ENCODE peak calls at places on chromosomes 12 and 14, in four cellular contexts. F is Karpas-422, D is IMR-90, W is fibroblast of lung. V is an unnamed sample.

GRCh38 chr14:80519002-80519401 is 307.7 kb upstream of the DIO2 start:
- DNase-seq in F (no peak), D (no peak), W (no peak), V (no peak)

GRCh38 chr12:45130881-45131281 is 80.0 kb upstream of the DBX2 start:
- DNase-seq in F (peak; percentile 80), D (peak; percentile 63), W (peak; percentile 69), V (no peak)

GRCh38 chr14:62181591-62181990 is 419.4 kb downstream of the SNAPC1 start:
- DNase-seq in F (no peak), D (no peak), W (no peak), V (no peak)

GRCh38 chr12:131082795-131083194 is 129.1 kb downstream of the ADGRD1 start:
- DNase-seq in F (no peak), D (no peak), W (no peak), V (no peak)

GRCh38 chr14:75979071-75979571 is 2.7 kb downstream of the TGFB3 start:
- DNase-seq in F (peak; percentile 60), D (peak; percentile 38), W (peak; percentile 57), V (no peak)

GRCh38 chr12:89863332-89863938 is 154.8 kb upstream of the ATP2B1 start:
- DNase-seq in F (peak; percentile 55), D (no peak), W (no peak), V (peak; percentile 54)

GRCh38 chr14:77985235-77985634 is 184.9 kb upstream of the NRXN3 start:
- DNase-seq in F (no peak), D (no peak), W (peak; percentile 4), V (no peak)

GRCh38 chr12:121955258-121956040 is 37.1 kb downstream of the CFAP251 start:
- DNase-seq in F (peak; percentile 86), D (peak; percentile 41), W (peak; percentile 52), V (no peak)

GRCh38 chr12:106919910-106920544 is 35.7 kb upstream of the TMEM263 start:
- DNase-seq in F (peak; percentile 82), D (peak; percentile 63), W (peak; percentile 77), V (no peak)

GRCh38 chr12:101875112-101875961 is 2.0 kb upstream of the DRAM1 start:
- DNase-seq in F (no peak), D (peak; percentile 42), W (no peak), V (no peak)

GRCh38 chr12:123149828-123150272 is 1.0 kb downstream of the PITPNM2 start:
- DNase-seq in F (no peak), D (no peak), W (no peak), V (no peak)

GRCh38 chr12:57886590-57887363 is 40.2 kb upstream of the CTDSP2 start:
- DNase-seq in F (no peak), D (no peak), W (no peak), V (no peak)

GRCh38 chr12:27705263-27705662 is 5.4 kb upstream of the MRPS35 start:
- DNase-seq in F (peak; percentile 63), D (no peak), W (no peak), V (no peak)

GRCh38 chr12:69639400-69640016 is 28.8 kb upstream of the LRRC10 start:
- DNase-seq in F (peak; percentile 91), D (peak; percentile 67), W (peak; percentile 71), V (peak; percentile 46)

GRCh38 chr12:64585085-64585484 is 25.2 kb upstream of the RASSF3 start:
- DNase-seq in F (no peak), D (no peak), W (no peak), V (no peak)

GRCh38 chr12:60539592-60539991 is 943.8 kb downstream of the SLC16A7 start:
- DNase-seq in F (no peak), D (no peak), W (peak; percentile 67), V (no peak)

GRCh38 chr14:39229222-39229543 is 4.5 kb upstream of the MIA2 start:
- DNase-seq in F (no peak), D (peak; percentile 7), W (no peak), V (peak; percentile 18)

GRCh38 chr14:20631821-20632389 is 9.6 kb downstream of the OR6S1 start:
- DNase-seq in F (no peak), D (peak; percentile 56), W (peak; percentile 53), V (no peak)

GRCh38 chr12:89417246-89417977 is 65.1 kb upstream of the DUSP6 start:
- DNase-seq in F (no peak), D (peak; percentile 64), W (peak; percentile 54), V (no peak)

GRCh38 chr12:108637222-108637621 is 3.5 kb upstream of the SELPLG start:
- DNase-seq in F (no peak), D (no peak), W (no peak), V (no peak)

GRCh38 chr14:49999216-49999761 is 106.4 kb downstream of the ARF6 start:
- DNase-seq in F (peak; percentile 70), D (peak; percentile 88), W (peak; percentile 69), V (peak; percentile 91)

GRCh38 chr12:104218935-104219334 is 3.4 kb downstream of the TXNRD1 start:
- DNase-seq in F (no peak), D (peak; percentile 74), W (peak; percentile 45), V (no peak)

DNA sequence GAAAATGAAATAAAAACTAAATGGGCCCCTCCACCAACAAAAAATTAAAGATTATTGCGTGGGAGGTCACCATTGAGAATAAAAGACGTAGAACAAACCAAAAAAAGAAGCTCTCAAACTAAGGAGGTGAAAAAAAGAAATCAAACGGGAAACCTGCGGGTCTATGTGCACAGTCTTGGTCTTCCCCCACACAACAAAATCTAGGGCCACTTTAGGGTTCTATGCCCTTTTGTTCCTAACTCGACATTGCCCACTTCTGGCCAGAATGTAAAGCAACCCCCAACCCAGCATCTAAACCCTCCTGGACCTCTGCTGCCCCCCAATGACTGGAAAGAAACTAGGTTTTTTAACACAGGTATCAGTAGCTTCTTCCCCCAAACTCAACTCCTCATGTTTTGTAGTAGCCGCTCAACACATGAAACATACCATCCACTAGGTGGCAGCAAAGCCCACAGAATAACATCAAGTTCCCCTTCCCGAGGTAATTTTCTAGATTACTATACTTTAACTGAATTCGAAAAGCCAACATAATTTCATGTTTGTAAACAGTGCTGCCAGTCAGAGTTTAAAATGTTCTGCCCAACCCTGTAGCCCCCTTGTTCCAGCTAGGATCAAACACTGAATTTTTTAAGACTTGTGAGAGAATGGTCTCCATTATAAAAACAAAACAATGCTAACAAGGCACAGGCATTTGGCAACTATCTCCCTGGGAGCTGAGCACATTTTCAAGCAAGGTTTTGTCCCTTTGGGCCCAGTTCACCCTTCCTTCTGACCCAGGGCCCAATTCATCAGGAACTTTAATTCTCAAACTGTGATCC is 18.7 kb downstream of the DAD1 start:
- DNase-seq in F (peak; percentile 96), D (peak; percentile 82), W (peak; percentile 88), V (peak; percentile 82)
- H3K4me1 ChIP-seq in F (peaks cover 20% of the 10 kb centered on the region), D (peaks cover 8% of the 10 kb centered on the region), W (no peaks in the 10 kb centered on the region), V (peaks cover 56% of the 10 kb centered on the region)

GRCh38 chr12:2495452-2496112 is 299.2 kb upstream of the FKBP4 start:
- DNase-seq in F (no peak), D (no peak), W (no peak), V (no peak)
- H3K4me1 ChIP-seq in F (no peaks in the 10 kb centered on the region), D (no peaks in the 10 kb centered on the region), W (no peaks in the 10 kb centered on the region), V (no peaks in the 10 kb centered on the region)

GRCh38 chr14:56812364-56813103 is 2.3 kb upstream of the OTX2 start:
- DNase-seq in F (no peak), D (no peak), W (no peak), V (no peak)

GRCh38 chr14:56814468-56815074 is 4.3 kb upstream of the OTX2 start:
- DNase-seq in F (no peak), D (no peak), W (no peak), V (no peak)

GRCh38 chr14:56811596-56812363 is 1.5 kb upstream of the OTX2 start:
- DNase-seq in F (no peak), D (no peak), W (no peak), V (no peak)

GRCh38 chr14:56810850-56811595 is 744 bp upstream of the OTX2 start:
- DNase-seq in F (no peak), D (no peak), W (no peak), V (no peak)

DNA sequence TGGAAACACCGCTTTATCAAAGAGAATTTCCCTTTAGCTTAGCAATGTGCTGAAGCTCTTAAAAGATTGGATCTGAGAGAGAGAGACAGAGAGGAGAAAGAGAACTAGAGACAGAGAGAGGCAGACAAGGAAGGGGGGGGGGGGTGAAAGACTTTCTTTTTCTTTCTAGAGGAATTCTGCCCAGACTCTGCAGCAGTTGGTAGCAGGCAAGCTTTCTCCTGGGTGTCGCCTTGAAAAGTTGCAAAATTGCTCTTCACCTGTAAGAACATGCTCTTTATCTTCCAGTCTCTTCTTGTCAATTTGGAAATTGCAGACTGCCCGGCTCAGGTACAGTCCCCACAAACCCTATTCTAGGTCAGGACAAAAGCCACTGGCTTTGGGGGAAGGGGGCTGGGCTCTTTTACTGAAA is 2.9 kb upstream of the OTX2 start:
- DNase-seq in F (no peak), D (no peak), W (no peak), V (no peak)
- H3K4me1 ChIP-seq in F (no peaks in the 10 kb centered on the region), D (no peaks in the 10 kb centered on the region), W (no peaks in the 10 kb centered on the region), V (peaks cover 3% of the 10 kb centered on the region)

GRCh38 chr14:52060080-52060479 is 8.8 kb downstream of the NID2 start:
- DNase-seq in F (no peak), D (no peak), W (peak; percentile 73), V (no peak)

GRCh38 chr14:52063107-52063506 is 5.8 kb downstream of the NID2 start:
- DNase-seq in F (no peak), D (peak; percentile 37), W (no peak), V (no peak)

GRCh38 chr14:52061380-52061779 is 7.5 kb downstream of the NID2 start:
- DNase-seq in F (no peak), D (no peak), W (peak; percentile 51), V (no peak)

GRCh38 chr14:52059614-52060013 is 9.2 kb downstream of the NID2 start:
- DNase-seq in F (no peak), D (no peak), W (no peak), V (no peak)

GRCh38 chr14:52061890-52062289 is 7.0 kb downstream of the NID2 start:
- DNase-seq in F (no peak), D (no peak), W (no peak), V (no peak)
- H3K4me1 ChIP-seq in F (no peaks in the 10 kb centered on the region), D (peaks cover 15% of the 10 kb centered on the region), W (peaks cover 27% of the 10 kb centered on the region), V (no peaks in the 10 kb centered on the region)

GRCh38 chr12:1567852-1568251 is 26.5 kb downstream of the FBXL14 start:
- DNase-seq in F (no peak), D (no peak), W (no peak), V (no peak)
- H3K4me1 ChIP-seq in F (peaks cover 5% of the 10 kb centered on the region), D (peaks cover 6% of the 10 kb centered on the region), W (no peaks in the 10 kb centered on the region), V (no peaks in the 10 kb centered on the region)

GRCh38 chr12:6643569-6644256 is 3.5 kb downstream of the ACRBP start:
- DNase-seq in F (no peak), D (no peak), W (no peak), V (no peak)

GRCh38 chr12:6640497-6640896 is 4.7 kb upstream of the LPAR5 start:
- DNase-seq in F (no peak), D (no peak), W (no peak), V (no peak)

GRCh38 chr12:6639151-6639773 is 3.5 kb upstream of the LPAR5 start:
- DNase-seq in F (no peak), D (no peak), W (no peak), V (no peak)

GRCh38 chr12:6638305-6638704 is 2.5 kb upstream of the LPAR5 start:
- DNase-seq in F (no peak), D (no peak), W (no peak), V (no peak)

DNA sequence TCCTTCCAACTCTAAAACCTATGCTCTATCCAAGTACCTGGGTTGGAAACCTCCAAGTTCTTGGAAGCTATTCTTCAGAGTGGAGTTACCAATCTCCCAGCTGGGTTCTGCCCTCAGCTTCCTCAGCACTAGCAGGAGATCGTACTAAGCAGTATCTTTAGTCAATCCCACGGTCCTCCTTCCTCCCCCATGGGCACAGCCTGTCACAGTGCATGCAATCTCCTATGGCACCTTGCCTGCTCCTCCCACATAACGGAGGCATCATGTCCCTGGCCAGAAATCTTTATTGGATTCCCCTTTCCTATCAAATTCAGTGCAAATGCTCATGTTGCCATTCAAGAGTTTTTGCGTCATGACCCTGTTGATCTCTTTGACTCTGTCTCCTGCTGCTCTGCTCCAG is 5.4 kb upstream of the LPAR5 start:
- DNase-seq in F (no peak), D (no peak), W (no peak), V (no peak)
- H3K4me1 ChIP-seq in F (peaks cover 5% of the 10 kb centered on the region), D (no peaks in the 10 kb centered on the region), W (no peaks in the 10 kb centered on the region), V (peaks cover 4% of the 10 kb centered on the region)

V was measured in CD4-positive, CD25-positive, alpha-beta regulatory T cell.